ENCODE peak calls at places on chromosomes 2 and 18, in ten cellular contexts. One of them, this sample, is unnamed.

GRCh38 chr2:181526014-181526413 is 68.8 kb downstream of the ITGA4 start:
- DNase-seq in BJ: no peak
- DNase-seq in HFFc6: no peak
- DNase-seq in AG04450: no peak
- DNase-seq in ovary: no peak
- DNase-seq in colonic mucosa: no peak
- DNase-seq in tibial artery: no peak
- DNase-seq in A549: no peak
- DNase-seq in right atrium auricular region: no peak
- DNase-seq in Peyer's patch: no peak
- DNase-seq in this sample: no peak

GRCh38 chr2:17646096-17646554 is 105.6 kb downstream of the VSNL1 start:
- DNase-seq in tibial artery: no peak
- DNase-seq in HFFc6: peak
- DNase-seq in BJ: peak
- DNase-seq in AG04450: peak
- DNase-seq in Peyer's patch: no peak
- DNase-seq in ovary: peak
- DNase-seq in right atrium auricular region: peak
- DNase-seq in colonic mucosa: peak
- DNase-seq in A549: peak
- DNase-seq in this sample: no peak

GRCh38 chr2:149658553-149658952 is 71.0 kb upstream of the MMADHC start:
- DNase-seq in tibial artery: no peak
- DNase-seq in BJ: no peak
- DNase-seq in Peyer's patch: no peak
- DNase-seq in colonic mucosa: no peak
- DNase-seq in ovary: no peak
- DNase-seq in HFFc6: no peak
- DNase-seq in AG04450: no peak
- DNase-seq in A549: no peak
- DNase-seq in right atrium auricular region: no peak
- DNase-seq in this sample: no peak

GRCh38 chr2:120599656-120600055 is 136.0 kb upstream of the GLI2 start:
- DNase-seq in A549: no peak
- DNase-seq in AG04450: no peak
- DNase-seq in ovary: no peak
- DNase-seq in colonic mucosa: no peak
- DNase-seq in tibial artery: no peak
- DNase-seq in BJ: no peak
- DNase-seq in right atrium auricular region: no peak
- DNase-seq in HFFc6: no peak
- DNase-seq in Peyer's patch: peak
- DNase-seq in this sample: no peak

GRCh38 chr2:40412456-40412855 is 39.4 kb downstream of the SLC8A1 start:
- DNase-seq in colonic mucosa: no peak
- DNase-seq in right atrium auricular region: no peak
- DNase-seq in HFFc6: no peak
- DNase-seq in ovary: no peak
- DNase-seq in BJ: no peak
- DNase-seq in Peyer's patch: no peak
- DNase-seq in AG04450: no peak
- DNase-seq in A549: no peak
- DNase-seq in tibial artery: no peak
- DNase-seq in this sample: no peak

GRCh38 chr2:239224249-239224605 is 176.6 kb downstream of the HDAC4 start:
- DNase-seq in Peyer's patch: no peak
- DNase-seq in AG04450: no peak
- DNase-seq in BJ: no peak
- DNase-seq in tibial artery: peak
- DNase-seq in HFFc6: no peak
- DNase-seq in A549: no peak
- DNase-seq in ovary: no peak
- DNase-seq in right atrium auricular region: no peak
- DNase-seq in colonic mucosa: no peak
- DNase-seq in this sample: no peak

GRCh38 chr18:4157339-4157738 is 297.8 kb downstream of the DLGAP1 start:
- DNase-seq in HFFc6: no peak
- DNase-seq in ovary: no peak
- DNase-seq in AG04450: no peak
- DNase-seq in Peyer's patch: no peak
- DNase-seq in tibial artery: no peak
- DNase-seq in colonic mucosa: no peak
- DNase-seq in right atrium auricular region: no peak
- DNase-seq in A549: no peak
- DNase-seq in BJ: no peak
- DNase-seq in this sample: no peak

GRCh38 chr2:53210538-53210937 is 557.1 kb upstream of the CHAC2 start:
- DNase-seq in colonic mucosa: no peak
- DNase-seq in ovary: no peak
- DNase-seq in Peyer's patch: no peak
- DNase-seq in A549: no peak
- DNase-seq in AG04450: no peak
- DNase-seq in BJ: no peak
- DNase-seq in right atrium auricular region: no peak
- DNase-seq in HFFc6: no peak
- DNase-seq in tibial artery: no peak
- DNase-seq in this sample: no peak

DNA sequence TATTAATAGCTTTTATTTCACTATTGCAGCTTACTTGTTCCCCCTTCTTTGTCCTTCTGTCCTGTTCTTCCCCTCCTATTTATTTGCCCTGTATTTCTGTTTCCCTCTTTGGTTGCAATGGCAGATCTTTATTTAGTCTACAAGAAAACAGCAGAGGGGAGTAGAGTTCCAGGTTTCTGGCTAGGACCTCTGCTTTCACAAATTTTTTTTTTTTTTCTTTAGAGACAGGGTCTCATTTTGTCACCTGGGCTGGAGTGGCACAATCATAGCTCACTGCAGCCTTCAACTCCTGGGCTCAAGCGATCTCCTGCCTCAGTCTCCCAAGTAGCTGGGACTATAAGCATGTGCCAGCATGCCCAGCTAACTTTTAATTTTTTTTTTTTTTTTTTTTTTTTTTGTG is 188.1 kb upstream of the SPRED2 start:
- DNase-seq in HFFc6: no peak
- DNase-seq in AG04450: no peak
- DNase-seq in right atrium auricular region: no peak
- DNase-seq in colonic mucosa: no peak
- DNase-seq in Peyer's patch: no peak
- DNase-seq in BJ: no peak
- DNase-seq in ovary: no peak
- DNase-seq in A549: no peak
- DNase-seq in tibial artery: no peak
- DNase-seq in this sample: no peak
- TF ChIP-seq CTCF in HFFc6: peak
- TF ChIP-seq CTCF in AG04450: peak
- TF ChIP-seq CTCF in right atrium auricular region: no peak
- TF ChIP-seq CTCF in colonic mucosa: no peak
- TF ChIP-seq CTCF in Peyer's patch: no peak
- TF ChIP-seq CTCF in BJ: no peak
- TF ChIP-seq CTCF in ovary: no peak
- TF ChIP-seq CTCF in A549: no peak
- TF ChIP-seq CTCF in tibial artery: no peak
- TF ChIP-seq CTCF in this sample: no peak

GRCh38 chr2:12720752-12721151 is 4.0 kb downstream of the TRIB2 start:
- DNase-seq in AG04450: no peak
- DNase-seq in BJ: no peak
- DNase-seq in ovary: no peak
- DNase-seq in Peyer's patch: no peak
- DNase-seq in colonic mucosa: no peak
- DNase-seq in HFFc6: no peak
- DNase-seq in right atrium auricular region: no peak
- DNase-seq in A549: no peak
- DNase-seq in tibial artery: no peak
- DNase-seq in this sample: no peak

GRCh38 chr2:12723741-12724463 is 7.2 kb downstream of the TRIB2 start:
- DNase-seq in Peyer's patch: no peak
- DNase-seq in A549: no peak
- DNase-seq in colonic mucosa: no peak
- DNase-seq in HFFc6: no peak
- DNase-seq in right atrium auricular region: no peak
- DNase-seq in AG04450: no peak
- DNase-seq in ovary: peak
- DNase-seq in tibial artery: no peak
- DNase-seq in BJ: no peak
- DNase-seq in this sample: no peak

GRCh38 chr2:12720181-12720580 is 3.4 kb downstream of the TRIB2 start:
- DNase-seq in colonic mucosa: no peak
- DNase-seq in A549: no peak
- DNase-seq in Peyer's patch: no peak
- DNase-seq in tibial artery: no peak
- DNase-seq in right atrium auricular region: no peak
- DNase-seq in HFFc6: no peak
- DNase-seq in BJ: no peak
- DNase-seq in AG04450: no peak
- DNase-seq in ovary: peak
- DNase-seq in this sample: no peak

GRCh38 chr2:12721571-12722444 is 5.1 kb downstream of the TRIB2 start:
- DNase-seq in AG04450: no peak
- DNase-seq in A549: no peak
- DNase-seq in Peyer's patch: no peak
- DNase-seq in ovary: peak
- DNase-seq in HFFc6: no peak
- DNase-seq in tibial artery: no peak
- DNase-seq in colonic mucosa: no peak
- DNase-seq in BJ: peak
- DNase-seq in right atrium auricular region: no peak
- DNase-seq in this sample: no peak

DNA sequence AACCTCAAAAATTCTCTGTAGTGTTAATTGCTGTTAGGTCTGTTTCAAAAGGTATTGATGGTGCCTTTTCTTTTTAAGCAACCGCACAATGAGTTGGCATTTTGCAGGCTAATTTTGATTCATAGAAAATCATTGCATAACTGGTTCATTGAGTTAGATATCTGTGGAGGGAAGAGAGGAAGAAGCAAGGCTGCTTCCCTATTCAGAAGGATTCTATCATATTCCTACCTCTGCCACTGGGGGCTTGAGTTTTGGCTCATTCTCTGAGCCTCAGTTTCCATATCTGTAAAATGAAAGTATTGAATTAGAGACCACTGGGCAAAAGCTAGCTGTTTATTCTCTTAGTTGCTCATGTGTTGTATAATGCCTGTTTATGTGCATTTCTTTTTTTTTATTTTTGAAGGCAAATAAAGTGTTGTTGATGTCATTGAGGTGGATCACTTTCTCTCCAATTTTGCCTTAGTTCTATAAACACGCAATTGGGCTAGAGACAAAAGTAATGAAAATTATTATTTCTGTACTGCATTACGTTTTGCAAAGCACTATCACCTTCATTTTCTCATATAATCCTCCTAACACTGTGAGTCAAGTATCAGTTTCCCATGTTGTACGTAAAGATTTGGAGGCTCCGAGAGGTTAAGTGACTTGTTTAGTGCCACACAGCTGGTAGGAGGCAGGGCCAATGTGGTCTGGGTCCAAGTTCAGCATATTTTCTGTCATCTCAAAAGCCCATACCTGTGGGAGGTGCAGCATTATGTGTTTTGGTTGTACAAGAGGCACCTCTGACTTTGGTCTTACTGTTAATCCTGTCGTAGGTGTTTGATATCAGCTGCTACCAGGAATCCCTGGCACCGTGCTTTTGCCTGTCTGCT is 5.9 kb downstream of the TRIB2 start:
- DNase-seq in ovary: no peak
- DNase-seq in A549: no peak
- DNase-seq in right atrium auricular region: no peak
- DNase-seq in AG04450: no peak
- DNase-seq in Peyer's patch: no peak
- DNase-seq in HFFc6: no peak
- DNase-seq in tibial artery: no peak
- DNase-seq in colonic mucosa: no peak
- DNase-seq in BJ: no peak
- DNase-seq in this sample: no peak
- TF ChIP-seq CTCF in ovary: no peak
- TF ChIP-seq CTCF in A549: no peak
- TF ChIP-seq CTCF in right atrium auricular region: peak
- TF ChIP-seq CTCF in AG04450: no peak
- TF ChIP-seq CTCF in Peyer's patch: no peak
- TF ChIP-seq CTCF in HFFc6: peak
- TF ChIP-seq CTCF in tibial artery: no peak
- TF ChIP-seq CTCF in colonic mucosa: no peak
- TF ChIP-seq CTCF in BJ: no peak
- TF ChIP-seq CTCF in this sample: no peak

DNA sequence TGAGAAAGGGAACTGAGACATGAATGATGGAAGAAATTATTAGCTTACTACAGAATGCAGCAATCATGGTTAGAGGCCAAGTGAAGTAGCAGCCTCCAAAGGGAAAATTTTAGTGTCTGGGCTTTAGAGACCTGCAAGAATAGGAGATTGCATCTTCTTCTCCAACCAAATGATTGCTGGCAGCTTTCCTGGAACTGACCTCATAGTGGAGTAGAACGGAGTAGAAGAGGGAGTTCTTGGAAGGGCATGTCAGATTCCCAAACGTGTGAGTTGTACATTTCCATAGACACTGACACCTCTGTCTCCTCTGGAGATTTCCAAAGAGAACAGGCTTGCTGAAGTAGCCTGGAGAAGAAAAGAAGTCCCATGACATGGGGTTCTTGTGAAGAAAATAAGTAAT is 169.7 kb upstream of the ERBB4 start:
- DNase-seq in ovary: no peak
- DNase-seq in A549: no peak
- DNase-seq in BJ: no peak
- DNase-seq in Peyer's patch: no peak
- DNase-seq in AG04450: no peak
- DNase-seq in right atrium auricular region: no peak
- DNase-seq in tibial artery: no peak
- DNase-seq in colonic mucosa: no peak
- DNase-seq in HFFc6: peak
- DNase-seq in this sample: no peak
- TF ChIP-seq CTCF in ovary: no peak
- TF ChIP-seq CTCF in A549: no peak
- TF ChIP-seq CTCF in BJ: no peak
- TF ChIP-seq CTCF in Peyer's patch: no peak
- TF ChIP-seq CTCF in AG04450: no peak
- TF ChIP-seq CTCF in right atrium auricular region: no peak
- TF ChIP-seq CTCF in tibial artery: no peak
- TF ChIP-seq CTCF in colonic mucosa: no peak
- TF ChIP-seq CTCF in HFFc6: no peak
- TF ChIP-seq CTCF in this sample: no peak

GRCh38 chr2:168956392-168956791 is 55.3 kb downstream of the G6PC2 start:
- DNase-seq in tibial artery: no peak
- DNase-seq in AG04450: no peak
- DNase-seq in BJ: no peak
- DNase-seq in Peyer's patch: no peak
- DNase-seq in right atrium auricular region: no peak
- DNase-seq in ovary: no peak
- DNase-seq in A549: no peak
- DNase-seq in HFFc6: no peak
- DNase-seq in colonic mucosa: no peak
- DNase-seq in this sample: no peak
- TF ChIP-seq CTCF in tibial artery: no peak
- TF ChIP-seq CTCF in AG04450: no peak
- TF ChIP-seq CTCF in BJ: no peak
- TF ChIP-seq CTCF in Peyer's patch: no peak
- TF ChIP-seq CTCF in right atrium auricular region: no peak
- TF ChIP-seq CTCF in ovary: no peak
- TF ChIP-seq CTCF in A549: no peak
- TF ChIP-seq CTCF in HFFc6: no peak
- TF ChIP-seq CTCF in colonic mucosa: no peak
- TF ChIP-seq CTCF in this sample: no peak